ENCODE peak calls at places on chromosomes 13 and 19, in ten cellular contexts. G, A, Y, P, O, X, H, U, C and Z are unnamed samples.

GRCh38 chr13:60397693-60398437 is 845 bp downstream of the TDRD3 start:
- DNase-seq in G (peak), A (peak), Y (no peak), P (peak), O (peak), X (peak), H (peak), U (peak), C (peak), Z (peak)

GRCh38 chr19:46759817-46760333 is 13.6 kb upstream of the STRN4 start:
- DNase-seq in G (peak), A (no peak), Y (no peak), P (peak), O (no peak), X (no peak), H (no peak), U (peak), C (peak), Z (no peak)

GRCh38 chr13:29948791-29949190 is 98.4 kb upstream of the UBL3 start:
- DNase-seq in G (no peak), A (no peak), Y (no peak), P (no peak), O (no peak), X (no peak), H (no peak), U (no peak), C (no peak), Z (no peak)

GRCh38 chr13:24254151-24254810 is 55.1 kb upstream of the C1QTNF9 start:
- DNase-seq in G (no peak), A (no peak), Y (no peak), P (no peak), O (no peak), X (no peak), H (no peak), U (peak), C (no peak), Z (no peak)

GRCh38 chr19:33418461-33418860 is 45.0 kb downstream of the CEBPG start:
- DNase-seq in G (no peak), A (no peak), Y (no peak), P (no peak), O (no peak), X (no peak), H (no peak), U (no peak), C (no peak), Z (no peak)

GRCh38 chr19:35090160-35090794 is 25.3 kb upstream of the FXYD3 start:
- DNase-seq in G (peak), A (peak), Y (peak), P (peak), O (no peak), X (peak), H (peak), U (no peak), C (peak), Z (peak)

GRCh38 chr13:98293103-98293502 is 116.0 kb upstream of the RNF113B start:
- DNase-seq in G (no peak), A (no peak), Y (no peak), P (no peak), O (no peak), X (peak), H (no peak), U (no peak), C (no peak), Z (no peak)

GRCh38 chr13:77502104-77502720 is 33.3 kb upstream of the SCEL start:
- DNase-seq in G (no peak), A (no peak), Y (no peak), P (no peak), O (no peak), X (no peak), H (no peak), U (no peak), C (no peak), Z (no peak)

GRCh38 chr19:29467824-29468401 is 57.9 kb upstream of the VSTM2B start:
- DNase-seq in G (peak), A (no peak), Y (peak), P (no peak), O (no peak), X (no peak), H (no peak), U (no peak), C (no peak), Z (no peak)

GRCh38 chr13:100818706-100819105 is 144.1 kb upstream of the TMTC4 start:
- DNase-seq in G (no peak), A (no peak), Y (no peak), P (no peak), O (no peak), X (peak), H (no peak), U (peak), C (no peak), Z (no peak)

GRCh38 chr19:47695533-47696262 is 17.5 kb upstream of the EHD2 start:
- DNase-seq in G (no peak), A (no peak), Y (no peak), P (no peak), O (peak), X (no peak), H (no peak), U (no peak), C (no peak), Z (no peak)

GRCh38 chr19:55519461-55520311 is 17.2 kb downstream of the SBK2 start:
- DNase-seq in G (peak), A (no peak), Y (no peak), P (no peak), O (no peak), X (no peak), H (no peak), U (no peak), C (no peak), Z (no peak)

GRCh38 chr13:97344250-97345175 is 89.5 kb upstream of the RAP2A start:
- DNase-seq in G (peak), A (peak), Y (no peak), P (peak), O (no peak), X (peak), H (peak), U (peak), C (peak), Z (peak)

GRCh38 chr19:42762782-42763181 is 2.7 kb downstream of the PSG8 start:
- DNase-seq in G (no peak), A (no peak), Y (no peak), P (no peak), O (no peak), X (no peak), H (no peak), U (no peak), C (no peak), Z (no peak)

GRCh38 chr13:28492527-28493367 is 2.2 kb downstream of the FLT1 start:
- DNase-seq in G (no peak), A (no peak), Y (no peak), P (no peak), O (no peak), X (no peak), H (no peak), U (no peak), C (no peak), Z (no peak)

GRCh38 chr19:13055213-13056051 is 47.2 kb downstream of the LYL1 start:
- DNase-seq in G (peak), A (no peak), Y (peak), P (peak), O (peak), X (peak), H (peak), U (peak), C (peak), Z (peak)

GRCh38 chr19:1040476-1041271 is 767 bp downstream of the ABCA7 start:
- DNase-seq in G (peak), A (peak), Y (peak), P (peak), O (peak), X (peak), H (peak), U (peak), C (peak), Z (no peak)

GRCh38 chr13:41284512-41285288 is 21.3 kb upstream of the MTRF1 start:
- DNase-seq in G (peak), A (no peak), Y (no peak), P (no peak), O (no peak), X (no peak), H (peak), U (no peak), C (no peak), Z (no peak)

GRCh38 chr13:98577823-98578285 is 947 bp upstream of the STK24 start:
- DNase-seq in G (no peak), A (no peak), Y (no peak), P (no peak), O (no peak), X (no peak), H (no peak), U (no peak), C (no peak), Z (peak)

DNA sequence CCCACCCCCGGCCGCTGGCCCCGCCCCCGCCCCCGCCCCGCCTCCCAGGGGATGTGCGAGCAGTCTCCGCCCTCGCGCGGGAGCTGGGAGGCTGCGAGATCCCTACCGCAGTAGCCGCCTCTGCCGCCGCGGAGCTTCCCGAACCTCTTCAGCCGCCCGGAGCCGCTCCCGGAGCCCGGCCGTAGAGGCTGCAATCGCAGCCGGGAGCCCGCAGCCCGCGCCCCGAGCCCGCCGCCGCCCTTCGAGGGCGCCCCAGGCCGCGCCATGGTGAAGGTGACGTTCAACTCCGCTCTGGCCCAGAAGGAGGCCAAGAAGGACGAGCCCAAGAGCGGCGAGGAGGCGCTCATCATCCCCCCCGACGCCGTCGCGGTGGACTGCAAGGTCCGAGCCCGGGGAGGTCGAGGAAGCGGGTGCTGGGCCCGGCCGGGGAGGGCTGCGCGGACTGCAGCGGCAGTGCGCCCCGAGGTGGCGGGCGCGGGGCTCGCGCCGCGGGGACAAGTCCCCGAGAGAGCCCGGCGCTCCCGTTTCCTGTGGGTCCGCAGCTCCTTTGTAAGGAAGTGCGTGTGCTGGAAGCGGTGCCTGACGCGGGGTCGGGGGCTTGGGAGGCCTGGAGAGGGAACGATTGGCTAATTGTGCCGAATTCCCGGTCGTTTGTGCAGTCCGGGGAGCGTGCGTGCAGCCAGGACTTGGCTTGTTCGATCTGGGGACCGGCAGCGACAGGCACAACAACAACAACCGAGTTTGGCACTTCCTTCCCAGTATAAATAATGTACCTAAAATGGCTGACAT is at the start of gene ITM2B:
- DNase-seq in G (peak), A (peak), Y (peak), P (peak), O (peak), X (peak), H (peak), U (peak), C (peak), Z (peak)
- TF ChIP-seq POLR2A in G (peak), A (peak), Y (peak), P (peak), O (peak), X (peak), H (peak), U (peak), C (peak), Z (peak)

GRCh38 chr19:40774916-40775631 is at the start of gene MIA:
- DNase-seq in G (no peak), A (no peak), Y (no peak), P (no peak), O (no peak), X (no peak), H (no peak), U (no peak), C (no peak), Z (no peak)
- H3K27ac ChIP-seq in G (no peak), A (no peak), Y (no peak), P (no peak), O (no peak), X (no peak), H (no peak), U (peak), C (peak), Z (no peak)

DNA sequence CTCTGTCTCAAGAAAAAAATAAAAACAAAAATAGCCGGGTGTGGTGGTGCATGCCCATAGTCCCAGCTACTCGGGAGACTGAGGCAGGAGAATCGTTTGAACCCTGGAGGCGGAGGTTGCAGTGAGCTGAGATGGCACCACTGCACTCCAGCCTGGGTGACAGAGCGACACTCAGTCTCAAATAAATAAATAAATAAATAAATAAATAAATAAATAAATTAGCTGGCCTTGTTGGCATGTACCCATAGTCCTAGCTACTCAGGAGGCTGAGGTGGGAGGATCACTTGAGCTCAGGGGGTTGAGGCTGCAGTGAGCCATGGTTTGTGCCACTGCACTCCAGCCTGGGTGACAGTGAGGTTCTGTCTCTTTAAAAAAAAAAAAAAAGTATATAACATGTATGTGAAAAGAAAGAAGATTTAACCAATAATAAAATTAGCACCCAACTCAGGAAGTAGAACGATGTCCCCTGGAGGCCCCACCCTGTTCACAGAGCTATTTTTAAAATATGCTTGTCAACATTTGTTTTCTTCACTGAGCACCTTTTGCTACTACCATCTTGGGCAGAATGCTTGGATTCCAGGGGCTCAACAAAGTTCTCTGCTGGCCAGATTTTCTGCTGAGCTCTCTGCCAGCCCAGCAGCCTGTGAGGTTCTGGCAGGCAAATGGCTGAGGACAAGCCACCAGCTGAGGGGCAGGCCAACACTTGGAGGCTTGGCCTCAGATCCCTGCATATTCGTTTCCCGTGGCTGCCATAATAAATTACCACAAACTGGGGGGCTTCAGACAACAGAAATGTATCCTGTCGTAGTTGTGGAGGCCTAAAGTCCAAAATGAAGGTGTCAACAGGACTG is 5.1 kb downstream of the SLC25A42 start:
- DNase-seq in G (no peak), A (no peak), Y (no peak), P (no peak), O (no peak), X (peak), H (no peak), U (no peak), C (no peak), Z (no peak)
- H3K4me3 ChIP-seq in G (no peak), A (no peak), Y (no peak), P (no peak), O (no peak), X (no peak), H (no peak), U (no peak), C (no peak), Z (no peak)

GRCh38 chr19:17334414-17335409 is at the start of gene ANO8:
- DNase-seq in G (peak), A (peak), Y (peak), P (peak), O (peak), X (peak), H (peak), U (peak), C (peak), Z (peak)

GRCh38 chr19:17332677-17333581 is 1.7 kb downstream of the ANO8 start:
- DNase-seq in G (peak), A (no peak), Y (peak), P (no peak), O (peak), X (no peak), H (peak), U (no peak), C (no peak), Z (no peak)

GRCh38 chr19:17332360-17332676 is 2.3 kb downstream of the ANO8 start:
- DNase-seq in G (no peak), A (no peak), Y (no peak), P (no peak), O (no peak), X (no peak), H (no peak), U (no peak), C (no peak), Z (no peak)

GRCh38 chr19:17335575-17335974 is 920 bp upstream of the ANO8 start:
- DNase-seq in G (no peak), A (no peak), Y (no peak), P (no peak), O (no peak), X (no peak), H (no peak), U (no peak), C (no peak), Z (no peak)

GRCh38 chr19:17333611-17334413 is 843 bp downstream of the ANO8 start:
- DNase-seq in G (peak), A (peak), Y (peak), P (no peak), O (peak), X (no peak), H (no peak), U (no peak), C (no peak), Z (no peak)
- TF ChIP-seq POLR2A in G (no peak), A (no peak), Y (no peak), P (no peak), O (no peak), X (no peak), H (no peak), U (no peak), C (no peak), Z (no peak)

GRCh38 chr19:38892841-38893240 is 6.6 kb downstream of the SIRT2 start:
- DNase-seq in G (no peak), A (no peak), Y (no peak), P (no peak), O (no peak), X (no peak), H (no peak), U (no peak), C (no peak), Z (no peak)
- H3K27ac ChIP-seq in G (no peak), A (no peak), Y (no peak), P (no peak), O (no peak), X (peak), H (no peak), U (no peak), C (no peak), Z (no peak)

GRCh38 chr13:50650478-50650877 is 193.0 kb downstream of the DLEU7 start:
- DNase-seq in G (no peak), A (no peak), Y (no peak), P (no peak), O (no peak), X (no peak), H (no peak), U (no peak), C (no peak), Z (no peak)
- H3K4me3 ChIP-seq in G (no peak), A (no peak), Y (no peak), P (no peak), O (no peak), X (no peak), H (no peak), U (no peak), C (no peak), Z (no peak)

GRCh38 chr19:18330865-18331264 is 8.0 kb upstream of the LSM4 start:
- DNase-seq in G (no peak), A (no peak), Y (no peak), P (no peak), O (no peak), X (peak), H (no peak), U (no peak), C (no peak), Z (no peak)

GRCh38 chr19:18332917-18333530 is 7.4 kb upstream of the PGPEP1 start:
- DNase-seq in G (no peak), A (no peak), Y (no peak), P (no peak), O (no peak), X (no peak), H (no peak), U (no peak), C (no peak), Z (no peak)

GRCh38 chr19:18329035-18329376 is 6.1 kb upstream of the LSM4 start:
- DNase-seq in G (no peak), A (no peak), Y (no peak), P (no peak), O (no peak), X (no peak), H (no peak), U (no peak), C (no peak), Z (no peak)

GRCh38 chr19:18326772-18327171 is 3.9 kb upstream of the LSM4 start:
- DNase-seq in G (no peak), A (no peak), Y (no peak), P (no peak), O (no peak), X (no peak), H (no peak), U (no peak), C (no peak), Z (no peak)

DNA sequence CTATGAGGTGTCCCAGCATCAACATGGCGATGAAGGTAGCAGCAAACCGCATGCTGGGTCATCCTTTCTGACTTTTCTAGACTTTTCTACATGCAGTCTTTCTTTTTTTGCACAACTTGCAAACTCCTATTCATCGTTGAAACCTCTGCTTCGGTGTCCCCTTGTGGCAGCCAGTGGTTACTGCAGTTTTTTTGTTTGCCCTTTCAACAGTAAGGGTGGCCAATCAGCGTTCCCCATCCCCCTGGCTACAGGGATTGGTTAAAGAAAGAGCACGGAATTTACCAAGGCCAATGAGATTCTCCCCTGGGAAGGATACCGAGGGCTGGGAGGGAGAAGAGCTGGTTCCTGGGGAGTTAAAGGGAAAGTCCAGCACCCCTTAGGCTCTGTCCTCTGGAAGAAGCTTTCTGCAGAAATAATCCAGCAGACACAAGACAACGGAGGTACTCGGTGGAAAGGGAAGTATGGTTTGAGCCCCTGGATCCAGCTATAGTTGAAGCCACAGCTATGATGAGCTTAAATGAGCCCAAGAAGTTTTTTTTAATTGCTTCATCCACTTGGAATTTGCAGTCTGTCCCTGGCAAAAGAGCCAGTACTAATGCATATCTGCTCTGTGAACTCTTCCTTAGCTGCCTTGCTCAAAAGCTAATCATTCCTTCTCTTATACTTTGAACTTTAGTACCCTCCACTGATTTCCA is 5.6 kb upstream of the LSM4 start:
- DNase-seq in G (peak), A (peak), Y (peak), P (peak), O (no peak), X (peak), H (peak), U (peak), C (peak), Z (peak)
- TF ChIP-seq POLR2A in G (no peak), A (peak), Y (peak), P (peak), O (no peak), X (peak), H (no peak), U (no peak), C (peak), Z (no peak)

GRCh38 chr13:26051231-26052135 is at the start of gene SHISA2:
- DNase-seq in G (peak), A (peak), Y (peak), P (no peak), O (peak), X (peak), H (peak), U (no peak), C (no peak), Z (peak)
- H3K27ac ChIP-seq in G (no peak), A (no peak), Y (no peak), P (no peak), O (peak), X (peak), H (no peak), U (no peak), C (no peak), Z (no peak)